ENCODE peak calls at places on chromosomes 1 and 21, in seven cellular contexts. Q is stimulated activated CD8-positive, alpha-beta memory T cell treated with anti-CD3 and anti-CD28 coated beads, Interleukin-15, amount 100 ng/mL, for 1 hour; G is GM03348; E is colonic mucosa; L is pancreas; J is myocyte; H is amniotic epithelial cell. T is an unnamed sample.

GRCh38 chr1:17135530-17135929 is 16.3 kb upstream of the PADI2 start:
- DNase-seq in G (no peak), H (no peak), L (no peak), E (no peak), J (no peak), Q (no peak), T (no peak)

GRCh38 chr1:16905112-16905855 is 9.5 kb downstream of the RNU1-2 start:
- DNase-seq in L (peak; percentile 65), Q (peak; percentile 17), E (no peak), H (peak; percentile 96), G (peak; percentile 41), J (peak; percentile 49), T (peak; percentile 77)

GRCh38 chr1:229372251-229372650 is 29.4 kb upstream of the CCSAP start:
- DNase-seq in J (no peak), H (no peak), E (no peak), Q (no peak), G (no peak), L (no peak), T (no peak)

GRCh38 chr21:29893687-29894086 is 46.1 kb downstream of the GRIK1 start:
- DNase-seq in H (no peak), Q (no peak), L (no peak), J (no peak), G (no peak), E (no peak), T (no peak)

GRCh38 chr1:84756455-84757082 is 66.3 kb upstream of the SSX2IP start:
- DNase-seq in H (no peak), Q (no peak), J (no peak), L (no peak), G (no peak), E (no peak), T (no peak)

GRCh38 chr21:41168391-41169257 is 664 bp downstream of the BACE2 start:
- DNase-seq in Q (no peak), L (peak; percentile 57), G (peak; percentile 81), J (peak; percentile 61), E (peak; percentile 67), H (no peak), T (no peak)

GRCh38 chr1:24981632-24982007 is 51.5 kb upstream of the RUNX3 start:
- DNase-seq in Q (no peak), L (no peak), E (no peak), G (no peak), J (no peak), H (no peak), T (no peak)

GRCh38 chr1:187838335-187839293 is 1009.9 kb downstream of the PLA2G4A start:
- DNase-seq in J (no peak), E (no peak), Q (no peak), G (no peak), H (peak; percentile 51), L (no peak), T (peak; percentile 2)

GRCh38 chr1:16009030-16009460 is 5.0 kb downstream of the SRARP start:
- DNase-seq in G (peak; percentile 88), J (peak; percentile 76), H (peak; percentile 54), L (peak; percentile 86), E (peak; percentile 82), Q (peak; percentile 60), T (peak; percentile 86)

GRCh38 chr1:202861420-202862121 is 27.4 kb downstream of the RABIF start:
- DNase-seq in E (peak; percentile 95), G (peak; percentile 98), Q (no peak), J (peak; percentile 92), H (peak; percentile 78), L (peak; percentile 83), T (peak; percentile 95)

GRCh38 chr1:170856455-170856854 is 78.9 kb upstream of the MROH9 start:
- DNase-seq in L (no peak), G (peak; percentile 15), H (no peak), E (no peak), Q (no peak), J (peak; percentile 5), T (no peak)

GRCh38 chr1:206021796-206022365 is 1.8 kb downstream of the CTSE start:
- DNase-seq in H (no peak), G (peak; percentile 38), E (no peak), L (no peak), J (no peak), Q (no peak), T (no peak)

GRCh38 chr1:212609701-212610574 is 1.4 kb downstream of the ATF3 start:
- DNase-seq in G (no peak), L (no peak), H (no peak), Q (no peak), E (peak; percentile 29), J (no peak), T (no peak)

GRCh38 chr1:93670141-93670540 is 11.5 kb downstream of the BCAR3 start:
- DNase-seq in Q (no peak), L (no peak), J (peak; percentile 96), E (no peak), G (peak; percentile 46), H (peak; percentile 89), T (peak; percentile 95)

GRCh38 chr1:54763814-54764131 is 550 bp downstream of the PARS2 start:
- DNase-seq in G (peak; percentile 18), L (no peak), H (no peak), E (no peak), Q (no peak), J (no peak), T (no peak)

GRCh38 chr21:38920631-38921398 is 115.1 kb downstream of the ETS2 start:
- DNase-seq in J (no peak), E (no peak), Q (no peak), H (peak; percentile 69), L (no peak), G (peak; percentile 68), T (no peak)

GRCh38 chr1:111275079-111275478 is 15.6 kb upstream of the CHIA start:
- DNase-seq in J (peak; percentile 95), G (peak; percentile 81), Q (no peak), L (no peak), H (no peak), E (peak; percentile 31), T (peak; percentile 21)

GRCh38 chr1:234862944-234863515 is 253.1 kb upstream of the IRF2BP2 start:
- DNase-seq in L (peak; percentile 56), Q (no peak), H (peak; percentile 56), G (peak; percentile 83), E (peak; percentile 79), J (peak; percentile 91), T (peak; percentile 83)

GRCh38 chr1:227356582-227357228 is 38.4 kb upstream of the CDC42BPA start:
- DNase-seq in H (no peak), J (no peak), L (no peak), G (no peak), E (no peak), Q (no peak), T (no peak)

GRCh38 chr1:37481289-37482003 is 7.1 kb downstream of the ZC3H12A start:
- DNase-seq in G (no peak), J (no peak), L (no peak), Q (no peak), E (no peak), H (no peak), T (no peak)

GRCh38 chr1:174052621-174053020 is 30.5 kb upstream of the RC3H1 start:
- DNase-seq in G (no peak), L (no peak), Q (no peak), H (no peak), J (no peak), E (no peak), T (peak; percentile 34)

GRCh38 chr1:117685936-117686806 is 80.3 kb downstream of the TENT5C start:
- DNase-seq in L (no peak), G (no peak), E (no peak), H (no peak), J (peak; percentile 64), Q (no peak), T (no peak)

GRCh38 chr1:225424562-225425210 is 3.2 kb downstream of the LBR start:
- DNase-seq in L (no peak), J (peak; percentile 18), E (no peak), H (peak; percentile 43), Q (no peak), G (peak; percentile 63), T (no peak)

GRCh38 chr1:209761021-209761635 is 5.3 kb downstream of the TRAF3IP3 start:
- DNase-seq in G (peak; percentile 24), E (no peak), L (no peak), Q (no peak), H (no peak), J (no peak), T (no peak)

GRCh38 chr21:27382404-27382803 is 415.5 kb upstream of the ADAMTS5 start:
- DNase-seq in G (no peak), J (no peak), H (no peak), E (no peak), Q (no peak), L (no peak), T (no peak)

GRCh38 chr1:167670563-167670962 is 40.5 kb downstream of the RCSD1 start:
- DNase-seq in J (peak; percentile 65), H (no peak), L (no peak), E (no peak), Q (no peak), G (no peak), T (no peak)

GRCh38 chr1:68449901-68450300 is at the start of gene RPE65:
- DNase-seq in G (no peak), E (no peak), H (peak; percentile 63), L (no peak), J (peak; percentile 81), Q (no peak), T (peak; percentile 81)

GRCh38 chr21:31885146-31885545 is 12.3 kb downstream of the HUNK start:
- DNase-seq in G (no peak), L (no peak), Q (no peak), E (no peak), H (no peak), J (no peak), T (no peak)

GRCh38 chr1:178501705-178502329 is 5.1 kb upstream of the CLEC20A start:
- DNase-seq in J (peak; percentile 84), H (peak; percentile 49), E (peak; percentile 79), Q (peak; percentile 21), G (peak; percentile 91), L (peak; percentile 79), T (peak; percentile 84)

T was measured in SJCRH30.